ENCODE peak calls at places on chromosomes 6 and 20, in six cellular contexts. V is Caco-2, G is mammary epithelial cell, W is progenitor cell of endocrine pancreas, E is astrocyte of the spinal cord, Q is T-helper 2 cell. N is an unnamed sample.

GRCh38 chr6:2684766-2685754 is 65.7 kb downstream of the MYLK4 start:
- DNase-seq in V (no peak), Q (no peak), E (no peak), W (no peak), G (no peak), N (peak; percentile 60)

GRCh38 chr6:118263929-118264486 is 284.1 kb upstream of the PLN start:
- DNase-seq in V (peak; percentile 17), E (peak; percentile 37), W (peak; percentile 17), G (no peak), Q (no peak), N (no peak)

GRCh38 chr6:1832358-1832757 is 222.6 kb downstream of the FOXC1 start:
- DNase-seq in Q (no peak), W (no peak), V (no peak), G (no peak), E (no peak), N (no peak)

GRCh38 chr6:6856538-6857523 is 250.9 kb upstream of the RREB1 start:
- DNase-seq in Q (peak; percentile 7), V (peak; percentile 58), G (peak; percentile 53), E (no peak), W (no peak), N (no peak)

GRCh38 chr20:1310087-1310486 is 18.9 kb downstream of the SDCBP2 start:
- DNase-seq in E (no peak), W (no peak), G (no peak), V (no peak), Q (no peak), N (no peak)

GRCh38 chr6:77620290-77620882 is 32.5 kb upstream of the MEI4 start:
- DNase-seq in E (peak; percentile 7), V (peak; percentile 47), Q (no peak), G (peak; percentile 10), W (no peak), N (no peak)

GRCh38 chr6:156686429-156686939 is 90.7 kb upstream of the ARID1B start:
- DNase-seq in W (no peak), G (peak; percentile 62), E (peak; percentile 77), V (peak; percentile 55), Q (peak; percentile 11), N (no peak)

GRCh38 chr6:160071805-160072687 is 49.6 kb upstream of the SLC22A1 start:
- DNase-seq in E (no peak), G (no peak), Q (no peak), V (peak; percentile 9), W (no peak), N (no peak)

GRCh38 chr20:16392346-16392745 is 180.9 kb downstream of the KIF16B start:
- DNase-seq in Q (no peak), G (no peak), W (no peak), E (no peak), V (no peak), N (peak; percentile 39)

GRCh38 chr20:54004397-54004940 is 65.9 kb downstream of the BCAS1 start:
- DNase-seq in V (no peak), E (no peak), G (peak; percentile 1), Q (no peak), W (no peak), N (no peak)

GRCh38 chr6:40936810-40937209 is 102.2 kb downstream of the UNC5CL start:
- DNase-seq in Q (no peak), V (no peak), W (no peak), E (peak; percentile 58), G (peak; percentile 81), N (no peak)

GRCh38 chr6:105174512-105174911 is 5.3 kb downstream of the POPDC3 start:
- DNase-seq in W (no peak), V (no peak), E (peak; percentile 80), G (peak; percentile 86), Q (no peak), N (no peak)

GRCh38 chr6:41053056-41053455 is at the start of gene APOBEC2:
- DNase-seq in W (no peak), E (no peak), G (no peak), Q (no peak), V (no peak), N (no peak)

GRCh38 chr6:6705061-6705425 is 116.5 kb downstream of the LY86 start:
- DNase-seq in V (no peak), Q (no peak), G (no peak), E (no peak), W (no peak), N (no peak)

GRCh38 chr6:72811971-72812421 is 190.1 kb downstream of the KCNQ5 start:
- DNase-seq in E (peak; percentile 34), W (no peak), V (no peak), Q (no peak), G (peak; percentile 21), N (no peak)

GRCh38 chr20:49140411-49140810 is 47.7 kb downstream of the STAU1 start:
- DNase-seq in V (no peak), G (no peak), E (no peak), Q (no peak), W (no peak), N (no peak)

GRCh38 chr20:35823147-35823546 is 51.3 kb downstream of the PHF20 start:
- DNase-seq in Q (no peak), V (no peak), E (no peak), G (no peak), W (no peak), N (no peak)

GRCh38 chr20:2984028-2984501 is 59.4 kb upstream of the GNRH2 start:
- DNase-seq in W (no peak), E (no peak), Q (no peak), V (no peak), G (no peak), N (no peak)

GRCh38 chr6:103791458-103791857 is 1068.3 kb downstream of the HACE1 start:
- DNase-seq in V (no peak), W (no peak), G (no peak), E (no peak), Q (no peak), N (no peak)

GRCh38 chr6:3987072-3987471 is 91.9 kb downstream of the FAM217A start:
- DNase-seq in E (peak; percentile 43), Q (no peak), V (no peak), G (no peak), W (no peak), N (no peak)

GRCh38 chr20:44336086-44336485 is 757 bp upstream of the R3HDML start:
- DNase-seq in V (peak; percentile 70), E (no peak), Q (no peak), G (no peak), W (no peak), N (no peak)

GRCh38 chr6:150296890-150297289 is 71.9 kb upstream of the IYD start:
- DNase-seq in Q (no peak), E (no peak), G (no peak), V (no peak), W (no peak), N (no peak)

GRCh38 chr20:63163171-63163570 is 52.8 kb downstream of the YTHDF1 start:
- DNase-seq in W (no peak), G (no peak), E (no peak), V (no peak), Q (no peak), N (no peak)

GRCh38 chr6:169174516-169175359 is 78.9 kb downstream of the THBS2 start:
- DNase-seq in V (no peak), W (no peak), Q (no peak), G (no peak), E (no peak), N (no peak)

GRCh38 chr6:137415127-137415833 is 78.9 kb downstream of the OLIG3 start:
- DNase-seq in Q (peak; percentile 33), V (peak; percentile 57), W (peak; percentile 34), G (peak; percentile 49), E (peak; percentile 78), N (no peak)

GRCh38 chr6:49541210-49541724 is 9.2 kb upstream of the C6orf141 start:
- DNase-seq in G (peak; percentile 91), W (no peak), E (peak; percentile 74), Q (no peak), V (no peak), N (no peak)

GRCh38 chr6:127459231-127459641 is at the start of gene KIAA0408:
- DNase-seq in Q (no peak), G (peak; percentile 20), W (no peak), V (peak; percentile 18), E (peak; percentile 63), N (no peak)

GRCh38 chr6:132382630-132383175 is 18.6 kb downstream of the MOXD1 start:
- DNase-seq in E (no peak), W (no peak), Q (no peak), G (no peak), V (no peak), N (no peak)

GRCh38 chr6:7727150-7727950 is 1.5 kb downstream of the BMP6 start:
- DNase-seq in V (peak; percentile 20), Q (no peak), G (peak; percentile 16), W (peak; percentile 21), E (no peak), N (peak; percentile 85)

GRCh38 chr6:139316622-139317317 is 25.0 kb upstream of the TXLNB start:
- DNase-seq in W (no peak), E (peak; percentile 15), V (no peak), Q (no peak), G (no peak), N (no peak)

GRCh38 chr20:42492998-42493397 is 696.7 kb downstream of the PTPRT start:
- DNase-seq in E (no peak), G (no peak), V (no peak), W (no peak), Q (no peak), N (no peak)

GRCh38 chr20:61748376-61748775 is 317.3 kb downstream of the TAF4 start:
- DNase-seq in V (no peak), G (no peak), E (peak; percentile 65), Q (no peak), W (no peak), N (no peak)

GRCh38 chr20:59988141-59988540 is 29.9 kb downstream of the CDH26 start:
- DNase-seq in W (no peak), Q (no peak), G (peak; percentile 78), E (no peak), V (no peak), N (peak; percentile 57)

GRCh38 chr20:55576981-55577380 is 428.3 kb downstream of the CBLN4 start:
- DNase-seq in Q (no peak), E (no peak), V (no peak), W (no peak), G (no peak), N (no peak)

GRCh38 chr6:41197234-41197633 is 3.7 kb downstream of the TREML2 start:
- DNase-seq in G (no peak), E (no peak), V (no peak), W (no peak), Q (no peak), N (peak; percentile 24)

GRCh38 chr6:30192076-30192475 is 21.1 kb downstream of the TRIM26 start:
- DNase-seq in V (no peak), E (no peak), W (no peak), G (no peak), Q (no peak), N (peak; percentile 70)

GRCh38 chr20:44028868-44029847 is 114.5 kb downstream of the TOX2 start:
- DNase-seq in E (no peak), Q (no peak), V (no peak), G (no peak), W (no peak), N (no peak)

GRCh38 chr6:3358413-3359090 is 98.3 kb downstream of the SLC22A23 start:
- DNase-seq in V (no peak), W (no peak), G (no peak), Q (no peak), E (no peak), N (no peak)